ENCODE peak calls at places on chromosomes 16 and 17, in six cellular contexts. One of them, this sample, is unnamed.

GRCh38 chr16:69618307-69618706 is 52.5 kb downstream of the NFAT5 start:
- DNase-seq in uterus: no peak
- DNase-seq in stomach: no peak
- DNase-seq in OCI-LY7: no peak
- DNase-seq in fibroblast of lung: peak; percentile 51
- DNase-seq in breast epithelium: no peak
- DNase-seq in this sample: no peak

GRCh38 chr16:87570564-87570937 is 31.8 kb upstream of the JPH3 start:
- DNase-seq in uterus: no peak
- DNase-seq in stomach: no peak
- DNase-seq in OCI-LY7: no peak
- DNase-seq in fibroblast of lung: no peak
- DNase-seq in breast epithelium: no peak
- DNase-seq in this sample: no peak

GRCh38 chr16:81261049-81261648 is 22.7 kb downstream of the BCO1 start:
- DNase-seq in uterus: no peak
- DNase-seq in stomach: peak; percentile 31
- DNase-seq in OCI-LY7: peak; percentile 31
- DNase-seq in fibroblast of lung: no peak
- DNase-seq in breast epithelium: no peak
- DNase-seq in this sample: peak; percentile 9

GRCh38 chr17:36899250-36900129 is 37.8 kb upstream of the LHX1 start:
- DNase-seq in uterus: no peak
- DNase-seq in stomach: no peak
- DNase-seq in OCI-LY7: no peak
- DNase-seq in fibroblast of lung: no peak
- DNase-seq in breast epithelium: no peak
- DNase-seq in this sample: no peak

GRCh38 chr16:30473231-30474061 is 904 bp downstream of the ITGAL start:
- DNase-seq in uterus: no peak
- DNase-seq in stomach: no peak
- DNase-seq in OCI-LY7: no peak
- DNase-seq in fibroblast of lung: no peak
- DNase-seq in breast epithelium: no peak
- DNase-seq in this sample: peak; percentile 39

GRCh38 chr17:2792541-2793169 is 3.6 kb upstream of the RAP1GAP2 start:
- DNase-seq in uterus: no peak
- DNase-seq in stomach: no peak
- DNase-seq in OCI-LY7: no peak
- DNase-seq in fibroblast of lung: no peak
- DNase-seq in breast epithelium: no peak
- DNase-seq in this sample: peak; percentile 85

GRCh38 chr16:11233727-11234376 is 22.2 kb downstream of the SOCS1 start:
- DNase-seq in uterus: no peak
- DNase-seq in stomach: no peak
- DNase-seq in OCI-LY7: peak; percentile 46
- DNase-seq in fibroblast of lung: no peak
- DNase-seq in breast epithelium: no peak
- DNase-seq in this sample: no peak

GRCh38 chr16:11563493-11564040 is 23.2 kb downstream of the LITAF start:
- DNase-seq in uterus: no peak
- DNase-seq in stomach: no peak
- DNase-seq in OCI-LY7: no peak
- DNase-seq in fibroblast of lung: no peak
- DNase-seq in breast epithelium: no peak
- DNase-seq in this sample: no peak

GRCh38 chr17:794876-795275 is 12.7 kb downstream of the MRM3 start:
- DNase-seq in uterus: peak; percentile 84
- DNase-seq in stomach: peak; percentile 92
- DNase-seq in OCI-LY7: peak; percentile 27
- DNase-seq in fibroblast of lung: peak; percentile 60
- DNase-seq in breast epithelium: peak; percentile 87
- DNase-seq in this sample: peak; percentile 29

GRCh38 chr17:16945513-16946201 is 26.3 kb downstream of the TNFRSF13B start:
- DNase-seq in uterus: no peak
- DNase-seq in stomach: peak; percentile 20
- DNase-seq in OCI-LY7: peak; percentile 23
- DNase-seq in fibroblast of lung: no peak
- DNase-seq in breast epithelium: no peak
- DNase-seq in this sample: no peak

GRCh38 chr17:72463287-72464102 is 342.7 kb downstream of the SOX9 start:
- DNase-seq in uterus: no peak
- DNase-seq in stomach: peak; percentile 59
- DNase-seq in OCI-LY7: no peak
- DNase-seq in fibroblast of lung: no peak
- DNase-seq in breast epithelium: no peak
- DNase-seq in this sample: no peak

GRCh38 chr17:47470836-47471235 is 60.1 kb upstream of the NPEPPS start:
- DNase-seq in uterus: no peak
- DNase-seq in stomach: no peak
- DNase-seq in OCI-LY7: no peak
- DNase-seq in fibroblast of lung: no peak
- DNase-seq in breast epithelium: no peak
- DNase-seq in this sample: no peak

GRCh38 chr16:86466695-86467406 is 43.5 kb upstream of the FOXF1 start:
- DNase-seq in uterus: no peak
- DNase-seq in stomach: no peak
- DNase-seq in OCI-LY7: no peak
- DNase-seq in fibroblast of lung: peak; percentile 94
- DNase-seq in breast epithelium: no peak
- DNase-seq in this sample: no peak

GRCh38 chr17:75619506-75620431 is 13.5 kb upstream of the SMIM5 start:
- DNase-seq in uterus: no peak
- DNase-seq in stomach: no peak
- DNase-seq in OCI-LY7: peak; percentile 33
- DNase-seq in fibroblast of lung: peak; percentile 49
- DNase-seq in breast epithelium: no peak
- DNase-seq in this sample: no peak

GRCh38 chr16:24015923-24016322 is 180.1 kb downstream of the PRKCB start:
- DNase-seq in uterus: no peak
- DNase-seq in stomach: no peak
- DNase-seq in OCI-LY7: no peak
- DNase-seq in fibroblast of lung: no peak
- DNase-seq in breast epithelium: no peak
- DNase-seq in this sample: no peak

GRCh38 chr17:14197582-14197981 is 39.1 kb downstream of the CDRT15 start:
- DNase-seq in uterus: no peak
- DNase-seq in stomach: peak; percentile 38
- DNase-seq in OCI-LY7: no peak
- DNase-seq in fibroblast of lung: no peak
- DNase-seq in breast epithelium: no peak
- DNase-seq in this sample: peak; percentile 53

GRCh38 chr17:2043785-2044184 is 2.0 kb downstream of the OVCA2 start:
- DNase-seq in uterus: no peak
- DNase-seq in stomach: no peak
- DNase-seq in OCI-LY7: no peak
- DNase-seq in fibroblast of lung: peak; percentile 82
- DNase-seq in breast epithelium: no peak
- DNase-seq in this sample: no peak

GRCh38 chr17:77495575-77495974 is 354.8 kb downstream of the SEC14L1 start:
- DNase-seq in uterus: no peak
- DNase-seq in stomach: no peak
- DNase-seq in OCI-LY7: no peak
- DNase-seq in fibroblast of lung: no peak
- DNase-seq in breast epithelium: peak; percentile 41
- DNase-seq in this sample: no peak

GRCh38 chr16:56874800-56875199 is 9.8 kb downstream of the SLC12A3 start:
- DNase-seq in uterus: no peak
- DNase-seq in stomach: no peak
- DNase-seq in OCI-LY7: no peak
- DNase-seq in fibroblast of lung: peak; percentile 73
- DNase-seq in breast epithelium: peak; percentile 74
- DNase-seq in this sample: no peak

GRCh38 chr16:82504811-82505210 is 122.0 kb upstream of the CDH13 start:
- DNase-seq in uterus: no peak
- DNase-seq in stomach: no peak
- DNase-seq in OCI-LY7: no peak
- DNase-seq in fibroblast of lung: no peak
- DNase-seq in breast epithelium: no peak
- DNase-seq in this sample: no peak

GRCh38 chr17:6343736-6344135 is 91.2 kb downstream of the AIPL1 start:
- DNase-seq in uterus: no peak
- DNase-seq in stomach: no peak
- DNase-seq in OCI-LY7: no peak
- DNase-seq in fibroblast of lung: no peak
- DNase-seq in breast epithelium: no peak
- DNase-seq in this sample: no peak

GRCh38 chr17:76363107-76363801 is 9.5 kb upstream of the PRPSAP1 start:
- DNase-seq in uterus: no peak
- DNase-seq in stomach: no peak
- DNase-seq in OCI-LY7: peak; percentile 20
- DNase-seq in fibroblast of lung: no peak
- DNase-seq in breast epithelium: no peak
- DNase-seq in this sample: no peak

GRCh38 chr17:62616993-62617893 is 10.2 kb upstream of the MRC2 start:
- DNase-seq in uterus: no peak
- DNase-seq in stomach: no peak
- DNase-seq in OCI-LY7: no peak
- DNase-seq in fibroblast of lung: peak; percentile 26
- DNase-seq in breast epithelium: no peak
- DNase-seq in this sample: no peak

GRCh38 chr16:56734429-56734828 is 4.5 kb downstream of the NUP93 start:
- DNase-seq in uterus: no peak
- DNase-seq in stomach: no peak
- DNase-seq in OCI-LY7: no peak
- DNase-seq in fibroblast of lung: peak; percentile 12
- DNase-seq in breast epithelium: no peak
- DNase-seq in this sample: no peak

GRCh38 chr16:59195242-59195641 is 461.1 kb upstream of the GOT2 start:
- DNase-seq in uterus: no peak
- DNase-seq in stomach: no peak
- DNase-seq in OCI-LY7: no peak
- DNase-seq in fibroblast of lung: no peak
- DNase-seq in breast epithelium: no peak
- DNase-seq in this sample: no peak

GRCh38 chr16:86565644-86566511 is 751 bp upstream of the FOXC2 start:
- DNase-seq in uterus: no peak
- DNase-seq in stomach: no peak
- DNase-seq in OCI-LY7: no peak
- DNase-seq in fibroblast of lung: peak; percentile 52
- DNase-seq in breast epithelium: no peak
- DNase-seq in this sample: no peak

GRCh38 chr17:9557846-9558245 is 17.8 kb downstream of the STX8 start:
- DNase-seq in uterus: no peak
- DNase-seq in stomach: no peak
- DNase-seq in OCI-LY7: no peak
- DNase-seq in fibroblast of lung: no peak
- DNase-seq in breast epithelium: no peak
- DNase-seq in this sample: no peak

GRCh38 chr17:56681561-56682266 is 88.2 kb downstream of the NOG start:
- DNase-seq in uterus: no peak
- DNase-seq in stomach: no peak
- DNase-seq in OCI-LY7: no peak
- DNase-seq in fibroblast of lung: peak; percentile 99
- DNase-seq in breast epithelium: no peak
- DNase-seq in this sample: no peak

GRCh38 chr17:9484789-9485188 is 90.8 kb downstream of the STX8 start:
- DNase-seq in uterus: no peak
- DNase-seq in stomach: no peak
- DNase-seq in OCI-LY7: no peak
- DNase-seq in fibroblast of lung: peak; percentile 87
- DNase-seq in breast epithelium: no peak
- DNase-seq in this sample: no peak

GRCh38 chr16:75237398-75238131 is 13.9 kb downstream of the BCAR1 start:
- DNase-seq in uterus: peak; percentile 22
- DNase-seq in stomach: no peak
- DNase-seq in OCI-LY7: no peak
- DNase-seq in fibroblast of lung: no peak
- DNase-seq in breast epithelium: no peak
- DNase-seq in this sample: no peak
- H3K27ac ChIP-seq in uterus: peak overlapping the region; percentile 83
- H3K27ac ChIP-seq in stomach: peak overlapping the region; percentile 81
- H3K27ac ChIP-seq in OCI-LY7: no peak overlapping the region
- H3K27ac ChIP-seq in fibroblast of lung: peak overlapping the region; percentile 94
- H3K27ac ChIP-seq in breast epithelium: peak overlapping the region; percentile 82
- H3K27ac ChIP-seq in this sample: no peak overlapping the region

DNA sequence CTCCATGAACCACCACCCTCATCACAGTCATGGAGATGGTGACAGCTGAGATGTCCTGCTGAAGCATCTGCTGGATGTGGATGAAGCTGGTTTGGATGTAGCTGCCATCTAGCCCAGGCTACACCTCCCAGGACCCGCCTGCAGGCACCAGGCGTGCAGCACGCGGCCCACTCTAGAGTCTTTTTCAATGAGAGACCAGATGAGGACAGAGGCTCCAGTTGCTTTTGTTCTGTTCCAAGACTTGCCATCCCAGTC is 102.1 kb downstream of the ZNF778 start:
- DNase-seq in uterus: no peak
- DNase-seq in stomach: no peak
- DNase-seq in OCI-LY7: no peak
- DNase-seq in fibroblast of lung: no peak
- DNase-seq in breast epithelium: no peak
- DNase-seq in this sample: no peak
- H3K4me1 ChIP-seq in uterus: peaks cover 26% of the 10 kb centered on the region
- H3K4me1 ChIP-seq in stomach: peaks cover 76% of the 10 kb centered on the region
- H3K4me1 ChIP-seq in OCI-LY7: peaks cover 38% of the 10 kb centered on the region
- H3K4me1 ChIP-seq in fibroblast of lung: peaks cover 62% of the 10 kb centered on the region
- H3K4me1 ChIP-seq in breast epithelium: peaks cover 25% of the 10 kb centered on the region
- H3K4me1 ChIP-seq in this sample: peaks cover 99% of the 10 kb centered on the region

DNA sequence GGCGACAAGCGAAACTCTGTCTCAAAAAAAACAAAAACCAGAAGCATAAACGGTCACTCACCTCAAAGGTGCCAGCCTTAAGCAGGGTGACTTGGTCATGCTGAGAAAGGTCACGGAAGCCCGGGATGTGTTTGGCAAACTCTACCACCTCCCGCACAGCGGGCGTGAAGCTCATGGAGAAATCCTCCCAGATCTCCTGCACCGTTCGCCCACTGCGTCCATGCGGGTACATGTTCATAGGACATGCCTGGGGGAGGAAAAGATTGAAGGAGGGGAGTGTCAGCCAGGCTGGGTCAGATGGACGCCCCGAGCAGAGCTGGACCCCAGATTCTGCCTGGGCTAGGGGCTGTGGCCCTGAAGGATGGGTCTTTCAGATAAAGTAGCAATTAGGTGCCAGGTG is 5.5 kb downstream of the NR1D1 start:
- DNase-seq in uterus: peak; percentile 33
- DNase-seq in stomach: no peak
- DNase-seq in OCI-LY7: no peak
- DNase-seq in fibroblast of lung: no peak
- DNase-seq in breast epithelium: no peak
- DNase-seq in this sample: no peak
- H3K36me3 ChIP-seq in uterus: no peaks in the 10 kb centered on the region
- H3K36me3 ChIP-seq in stomach: peaks cover 45% of the 10 kb centered on the region
- H3K36me3 ChIP-seq in OCI-LY7: peaks cover 49% of the 10 kb centered on the region
- H3K36me3 ChIP-seq in fibroblast of lung: peaks cover 29% of the 10 kb centered on the region
- H3K36me3 ChIP-seq in breast epithelium: no peaks in the 10 kb centered on the region
- H3K36me3 ChIP-seq in this sample: peaks cover 25% of the 10 kb centered on the region

DNA sequence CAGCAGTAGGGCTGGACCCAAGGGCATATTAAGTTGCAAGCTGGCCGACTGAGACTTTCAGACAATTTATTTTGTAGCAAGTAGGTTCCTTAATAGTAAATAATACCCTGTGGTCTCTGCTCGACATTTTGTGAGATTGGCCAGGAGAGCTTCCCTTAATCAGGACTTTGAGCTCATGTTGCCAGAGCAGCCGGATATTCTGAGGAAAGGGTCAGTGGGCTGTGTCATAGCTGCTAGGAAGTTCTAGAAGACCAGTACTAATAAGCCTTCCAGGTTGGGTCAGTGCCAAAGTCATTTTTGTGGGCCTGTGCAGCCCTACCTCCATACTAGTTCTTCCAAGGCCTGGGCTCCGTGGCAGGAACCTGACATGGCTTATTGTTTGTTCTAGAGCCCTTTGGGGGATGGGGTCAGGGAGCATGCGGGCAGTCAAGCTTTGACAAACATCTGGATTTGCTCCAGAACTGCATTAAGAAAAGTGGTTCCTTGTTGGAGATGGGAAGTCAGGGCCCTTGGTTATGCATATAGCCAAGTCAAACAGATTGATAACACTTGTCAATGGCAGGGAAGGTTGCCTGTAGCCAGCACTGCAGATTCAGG is 7.5 kb downstream of the ALKBH5 start:
- DNase-seq in uterus: no peak
- DNase-seq in stomach: peak; percentile 91
- DNase-seq in OCI-LY7: no peak
- DNase-seq in fibroblast of lung: no peak
- DNase-seq in breast epithelium: no peak
- DNase-seq in this sample: no peak
- H3K27ac ChIP-seq in uterus: peak overlapping the region; percentile 6
- H3K27ac ChIP-seq in stomach: peak overlapping the region; percentile 96
- H3K27ac ChIP-seq in OCI-LY7: no peak overlapping the region
- H3K27ac ChIP-seq in fibroblast of lung: no peak overlapping the region
- H3K27ac ChIP-seq in breast epithelium: peak overlapping the region; percentile 50
- H3K27ac ChIP-seq in this sample: no peak overlapping the region